ENCODE peak calls at places on chromosome 1, in eight cellular contexts. I is MV-4-11; B is GM20000; Z is SK-N-SH; Y is NCI-H1436; L is WTC11; W is effector CD8-positive, alpha-beta T cell; A is AG20443. C is an unnamed sample.

GRCh38 chr1:113871597-113872113 is at the start of gene PTPN22:
- DNase-seq in A (peak; percentile 78), L (no peak), Z (no peak), W (peak; percentile 49), Y (no peak), B (peak; percentile 67), I (peak; percentile 92), C (peak; percentile 42)

GRCh38 chr1:225476538-225476988 is 48.7 kb upstream of the LBR start:
- DNase-seq in I (peak; percentile 26), Z (no peak), A (no peak), B (no peak), W (no peak), L (no peak), Y (no peak), C (no peak)

GRCh38 chr1:242827538-242827937 is 303.0 kb upstream of the PLD5 start:
- DNase-seq in I (no peak), W (no peak), L (no peak), Y (no peak), B (no peak), Z (peak; percentile 33), A (peak; percentile 18), C (no peak)

GRCh38 chr1:10866314-10867091 is 70.1 kb upstream of the CASZ1 start:
- DNase-seq in B (no peak), L (peak; percentile 69), W (no peak), A (peak; percentile 38), Y (no peak), Z (no peak), I (no peak), C (no peak)

GRCh38 chr1:37047487-37047886 is 13.2 kb upstream of the GRIK3 start:
- DNase-seq in Z (no peak), L (no peak), Y (no peak), B (no peak), A (no peak), W (no peak), I (no peak), C (no peak)

GRCh38 chr1:115977481-115978258 is 1.4 kb downstream of the SLC22A15 start:
- DNase-seq in L (no peak), I (peak; percentile 98), B (no peak), A (peak; percentile 76), W (no peak), Z (no peak), Y (no peak), C (peak; percentile 76)

GRCh38 chr1:233883671-233884070 is 20.8 kb upstream of the SLC35F3 start:
- DNase-seq in L (peak; percentile 22), A (no peak), I (no peak), Z (no peak), B (no peak), Y (no peak), W (no peak), C (no peak)

GRCh38 chr1:13507075-13507474 is 6.7 kb downstream of the LRRC38 start:
- DNase-seq in W (no peak), L (no peak), I (no peak), Z (no peak), Y (no peak), B (no peak), A (no peak), C (no peak)

GRCh38 chr1:204853446-204853845 is 17.2 kb upstream of the NFASC start:
- DNase-seq in Z (no peak), L (no peak), B (no peak), I (no peak), W (no peak), Y (no peak), A (no peak), C (no peak)

GRCh38 chr1:92922378-92923035 is 38.8 kb downstream of the DIPK1A start:
- DNase-seq in B (no peak), Y (no peak), I (no peak), W (no peak), L (no peak), Z (no peak), A (peak; percentile 80), C (no peak)

GRCh38 chr1:84264961-84265360 is 36.5 kb upstream of the SAMD13 start:
- DNase-seq in W (no peak), Z (no peak), I (no peak), A (no peak), Y (no peak), L (no peak), B (no peak), C (no peak)

GRCh38 chr1:28538286-28538685 is 14.6 kb upstream of the TRNAU1AP start:
- DNase-seq in W (no peak), L (no peak), Z (no peak), A (no peak), Y (no peak), I (no peak), B (no peak), C (no peak)

GRCh38 chr1:20429296-20429695 is 56.7 kb downstream of the CAMK2N1 start:
- DNase-seq in I (no peak), L (no peak), W (no peak), Y (no peak), A (no peak), Z (no peak), B (no peak), C (peak; percentile 7)

GRCh38 chr1:183023601-183024351 is 556 bp downstream of the LAMC1 start:
- DNase-seq in I (no peak), W (no peak), Y (peak; percentile 11), Z (peak; percentile 81), L (peak; percentile 87), B (peak; percentile 79), A (peak; percentile 36), C (no peak)

GRCh38 chr1:203751051-203751450 is 13.9 kb upstream of the LAX1 start:
- DNase-seq in Y (no peak), I (no peak), A (peak; percentile 47), W (no peak), L (no peak), Z (no peak), B (no peak), C (peak; percentile 38)

GRCh38 chr1:41813755-41814694 is 104.7 kb downstream of the HIVEP3 start:
- DNase-seq in Z (no peak), Y (no peak), B (no peak), I (no peak), A (no peak), L (no peak), W (no peak), C (no peak)

GRCh38 chr1:41404308-41404755 is 43.1 kb downstream of the FOXO6 start:
- DNase-seq in Z (peak; percentile 90), Y (peak; percentile 71), W (no peak), L (peak; percentile 53), A (no peak), B (no peak), I (no peak), C (no peak)

GRCh38 chr1:116131866-116132605 is 20.8 kb downstream of the MAB21L3 start:
- DNase-seq in B (no peak), I (peak; percentile 46), A (no peak), L (no peak), Z (no peak), W (no peak), Y (no peak), C (no peak)

C was measured in fibroblast of villous mesenchyme.